ENCODE peak calls at places on chromosomes 4 and X, in nine cellular contexts. V is A549, J is WERI-Rb-1, X is uterus, Z is heart left ventricle, G is fibroblast of pulmonary artery, Q is tibial artery, H is choroid plexus epithelial cell, E is astrocyte of the spinal cord. I is an unnamed sample.

GRCh38 chr4:41257901-41258300 is 1.2 kb downstream of the UCHL1 start:
- DNase-seq in V (no peak), Q (no peak), J (no peak), G (no peak), X (no peak), H (peak; percentile 13), Z (no peak), E (no peak), I (no peak)

GRCh38 chr4:184895012-184895795 is 69.4 kb upstream of the ACSL1 start:
- DNase-seq in V (no peak), H (no peak), G (no peak), X (no peak), Q (no peak), E (no peak), Z (no peak), J (no peak), I (no peak)

GRCh38 chr4:164935363-164935762 is 42.1 kb downstream of the TRIM61 start:
- DNase-seq in Z (no peak), H (peak; percentile 14), Q (no peak), J (peak; percentile 52), E (no peak), V (no peak), X (no peak), G (no peak), I (peak; percentile 36)

GRCh38 chrX:68697465-68698125 is 50.1 kb downstream of the STARD8 start:
- DNase-seq in Q (no peak), V (no peak), G (no peak), X (no peak), H (no peak), Z (no peak), J (no peak), E (no peak), I (no peak)

GRCh38 chr4:4772534-4772933 is 86.9 kb upstream of the MSX1 start:
- DNase-seq in G (no peak), Q (no peak), V (no peak), E (no peak), J (no peak), H (no peak), Z (no peak), X (no peak), I (no peak)

GRCh38 chr4:26484032-26484515 is 6.2 kb downstream of the CCKAR start:
- DNase-seq in E (no peak), J (no peak), X (peak; percentile 76), Z (no peak), V (no peak), Q (no peak), G (no peak), H (no peak), I (no peak)

GRCh38 chr4:124940387-124940786 is 227.9 kb upstream of the ANKRD50 start:
- DNase-seq in G (peak; percentile 99), Z (no peak), Q (no peak), V (no peak), H (peak; percentile 97), X (no peak), J (no peak), E (peak; percentile 97), I (no peak)

GRCh38 chrX:50888884-50889283 is 21.7 kb upstream of the BMP15 start:
- DNase-seq in E (no peak), H (no peak), Z (no peak), J (no peak), G (no peak), V (no peak), X (no peak), Q (no peak), I (no peak)

GRCh38 chrX:19347916-19348315 is 4.2 kb downstream of the PDHA1 start:
- DNase-seq in H (peak; percentile 8), Z (no peak), V (no peak), E (no peak), Q (no peak), G (no peak), X (no peak), J (no peak), I (no peak)

GRCh38 chrX:65196758-65197371 is 220.6 kb upstream of the ZC4H2 start:
- DNase-seq in G (no peak), J (no peak), V (peak; percentile 1), H (no peak), Z (no peak), X (no peak), Q (no peak), E (no peak), I (no peak)

DNA sequence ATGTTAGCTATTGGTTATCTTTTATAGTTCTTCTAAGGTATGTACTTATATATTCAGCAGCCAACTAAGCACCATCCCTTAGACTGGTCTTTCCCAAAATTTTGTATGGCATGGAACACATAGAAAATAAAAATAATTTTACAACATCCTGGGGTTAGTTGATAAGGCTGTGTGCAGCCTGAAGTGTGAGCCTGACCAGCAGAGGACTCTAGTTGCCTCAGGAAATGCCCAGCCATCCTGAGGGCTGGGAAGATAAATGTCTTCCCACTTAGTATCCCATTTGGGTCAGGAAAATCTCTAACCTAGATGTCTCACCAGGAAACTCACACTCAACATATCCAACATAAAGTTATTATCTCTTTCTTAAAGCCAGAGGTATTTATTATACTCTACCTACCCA is 251.4 kb upstream of the POF1B start:
- DNase-seq in G (no peak), Q (no peak), Z (no peak), V (no peak), E (no peak), X (no peak), J (no peak), H (no peak), I (no peak)
- TF ChIP-seq CTCF in G (no peak), Q (no peak), Z (no peak), V (no peak), E (no peak), X (no peak), J (no peak), H (no peak), I (no peak)

DNA sequence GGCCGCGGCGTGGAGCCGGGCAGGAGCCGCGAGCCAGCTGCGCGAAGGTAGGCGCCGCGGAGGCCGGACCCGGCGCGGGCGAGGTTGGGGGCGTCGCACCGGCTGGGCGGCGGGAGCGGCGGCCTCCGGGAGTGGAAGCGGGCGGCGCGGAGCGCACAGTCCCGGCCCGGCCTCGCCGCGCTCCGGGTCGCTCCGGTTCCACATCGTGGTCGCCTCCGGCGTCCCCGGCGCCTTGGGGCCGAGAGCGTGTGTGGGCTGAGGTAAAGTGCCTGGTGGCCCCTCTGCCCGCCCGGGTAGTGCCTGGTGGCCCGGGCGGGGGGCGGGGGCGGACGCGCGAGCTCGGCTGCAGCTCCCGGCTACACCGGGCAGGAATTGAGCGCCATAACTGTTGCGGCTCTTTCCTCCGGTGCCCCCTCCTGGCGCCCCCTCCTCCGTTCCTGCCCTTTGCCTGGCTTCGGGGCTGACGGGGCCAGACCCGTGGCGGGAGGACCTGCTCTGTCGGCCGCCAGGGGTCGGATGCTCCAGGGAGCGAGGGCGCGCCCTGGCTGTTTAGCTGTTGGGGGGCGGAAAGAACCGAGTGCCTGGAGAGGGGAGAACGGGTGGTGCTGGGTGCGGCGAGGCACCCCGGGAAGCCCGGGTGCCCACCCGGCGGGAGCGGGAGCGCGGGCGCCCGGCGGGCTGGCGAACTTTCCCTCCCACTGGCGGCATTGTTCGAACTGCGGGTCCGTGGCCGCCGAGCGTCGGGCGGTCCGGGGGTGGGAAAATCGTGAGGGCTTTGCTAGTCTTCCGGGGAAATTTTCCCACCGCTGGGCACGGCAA is 661 bp downstream of the JADE3 start:
- DNase-seq in E (peak; percentile 38), G (peak; percentile 39), Q (peak; percentile 55), X (peak; percentile 30), J (peak; percentile 45), V (peak; percentile 75), H (peak; percentile 19), Z (peak; percentile 25), I (peak; percentile 54)
- TF ChIP-seq CTCF in E (peak; percentile 59), G (peak; percentile 38), Q (peak; percentile 42), X (peak; percentile 44), J (peak; percentile 48), V (peak; percentile 51), H (peak; percentile 52), Z (peak; percentile 41), I (peak; percentile 45)

DNA sequence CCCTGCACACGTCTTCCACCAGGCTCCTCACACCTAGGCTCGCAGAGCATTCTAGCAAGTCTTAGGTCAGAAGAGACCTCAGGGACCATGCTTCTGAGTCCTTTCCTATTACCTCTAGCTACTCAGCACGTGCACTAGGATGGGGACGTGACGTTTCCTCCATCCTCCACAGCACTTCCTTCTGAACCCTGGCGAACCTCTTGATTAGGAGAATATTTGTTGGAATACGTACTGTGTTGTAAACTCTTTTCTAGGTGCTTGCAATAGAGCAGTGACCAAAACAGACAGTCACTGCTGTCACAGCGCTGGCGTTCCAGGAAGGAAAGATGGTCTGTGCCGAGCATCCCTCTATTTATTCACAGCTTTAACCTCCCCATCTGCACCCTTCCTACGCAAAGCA is 12.9 kb upstream of the TENM3 start:
- DNase-seq in Z (no peak), G (no peak), J (no peak), X (no peak), Q (no peak), V (no peak), H (no peak), E (no peak), I (no peak)
- TF ChIP-seq CTCF in Z (no peak), G (no peak), J (no peak), X (no peak), Q (no peak), V (no peak), H (no peak), E (no peak), I (no peak)

DNA sequence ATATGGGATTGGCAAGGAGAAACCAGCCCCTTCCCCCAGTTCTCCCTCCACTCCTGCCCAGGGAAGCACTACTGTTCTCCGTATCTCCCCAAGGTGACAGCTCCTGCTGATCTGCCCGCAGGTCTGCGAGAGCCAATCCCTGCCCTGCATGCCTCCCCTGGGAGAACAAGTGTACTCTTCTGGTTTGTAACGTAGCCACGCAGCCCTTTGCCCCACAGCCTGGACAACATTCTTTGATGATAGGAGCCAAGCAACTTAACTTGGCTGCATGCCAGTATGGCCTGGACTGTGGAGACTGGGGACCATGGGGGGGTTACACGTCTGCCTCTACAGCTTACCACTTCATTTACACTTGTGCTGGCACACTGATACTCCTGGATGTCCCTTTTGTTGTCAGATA is 2.0 kb downstream of the STBD1 start:
- DNase-seq in Z (peak; percentile 72), Q (no peak), V (no peak), H (peak; percentile 13), X (no peak), G (no peak), E (no peak), J (no peak), I (no peak)
- TF ChIP-seq CTCF in Z (no peak), Q (no peak), V (no peak), H (no peak), X (no peak), G (no peak), E (no peak), J (no peak), I (no peak)

I was measured in GM10248.